ENCODE peak calls at places on chromosomes 3 and 15, in ten cellular contexts. D is SK-N-SH; Q is GM23338; W is cardiac muscle cell; O is CD8-positive, alpha-beta memory T cell; Z is GM06990; M is fibroblast of mammary gland; C is AG04450; P is heart left ventricle; T is cardiac fibroblast. X is an unnamed sample.

GRCh38 chr3:13574798-13575451 is 26.0 kb downstream of the FBLN2 start:
- DNase-seq in C (no peak), W (no peak), Z (no peak), T (no peak), Q (no peak), O (no peak), M (peak), D (no peak), P (peak), X (no peak)

GRCh38 chr3:52527732-52528595 is 5.7 kb downstream of the NT5DC2 start:
- DNase-seq in C (no peak), Z (no peak), O (no peak), W (no peak), Q (no peak), M (no peak), P (peak), D (no peak), T (no peak), X (peak)

GRCh38 chr3:175179055-175179454 is 319.9 kb downstream of the NAALADL2 start:
- DNase-seq in Z (no peak), C (no peak), D (no peak), T (peak), W (no peak), M (no peak), P (no peak), Q (no peak), O (no peak), X (no peak)

GRCh38 chr15:88913017-88913849 is at the start of gene MFGE8:
- DNase-seq in W (peak), D (peak), M (peak), Q (peak), C (no peak), T (peak), P (peak), Z (peak), O (peak), X (peak)

GRCh38 chr3:18295171-18295920 is 129.8 kb downstream of the SATB1 start:
- DNase-seq in T (peak), O (no peak), D (peak), P (no peak), M (peak), Z (peak), W (peak), Q (peak), C (no peak), X (peak)

GRCh38 chr3:16151109-16151508 is 23.4 kb upstream of the GALNT15 start:
- DNase-seq in O (no peak), D (no peak), M (peak), T (peak), W (no peak), C (peak), Z (no peak), P (peak), Q (no peak), X (no peak)

GRCh38 chr15:36484038-36484778 is 95.2 kb upstream of the CDIN1 start:
- DNase-seq in D (no peak), P (no peak), C (no peak), O (no peak), T (peak), M (peak), Q (no peak), Z (no peak), W (no peak), X (no peak)

GRCh38 chr3:13688824-13689223 is 139.9 kb downstream of the FBLN2 start:
- DNase-seq in O (no peak), W (no peak), Q (no peak), M (no peak), C (no peak), D (no peak), P (no peak), Z (no peak), T (no peak), X (no peak)

GRCh38 chr3:63937661-63938651 is 25.8 kb upstream of the SCAANT1 start:
- DNase-seq in Q (peak), O (no peak), D (no peak), W (no peak), T (no peak), C (no peak), Z (peak), P (no peak), M (no peak), X (no peak)

GRCh38 chr3:101177577-101177976 is 142.8 kb downstream of the IMPG2 start:
- DNase-seq in M (no peak), C (no peak), O (no peak), Q (no peak), D (no peak), P (no peak), Z (no peak), T (no peak), W (no peak), X (no peak)

GRCh38 chr3:111027868-111028267 is 43.7 kb upstream of the NECTIN3 start:
- DNase-seq in P (no peak), D (no peak), M (no peak), C (no peak), T (no peak), Z (no peak), W (no peak), Q (no peak), O (no peak), X (no peak)

GRCh38 chr3:177459397-177459796 is 262.1 kb upstream of the TBL1XR1 start:
- DNase-seq in O (no peak), P (no peak), T (peak), M (peak), D (no peak), C (no peak), Q (no peak), Z (no peak), W (peak), X (no peak)

GRCh38 chr15:25508369-25509002 is 69.7 kb upstream of the UBE3A start:
- DNase-seq in D (peak), Q (peak), P (no peak), O (peak), W (peak), Z (no peak), M (peak), C (peak), T (peak), X (peak)

GRCh38 chr15:35505816-35506215 is 40.1 kb downstream of the DPH6 start:
- DNase-seq in W (no peak), C (no peak), D (no peak), O (no peak), T (no peak), Q (no peak), M (no peak), Z (no peak), P (no peak), X (no peak)

GRCh38 chr3:191499307-191500125 is 38.6 kb downstream of the PYDC2 start:
- DNase-seq in C (peak), T (peak), Z (peak), P (peak), O (no peak), M (peak), D (peak), W (peak), Q (peak), X (peak)

GRCh38 chr15:47293763-47294162 is 423.5 kb upstream of the SEMA6D start:
- DNase-seq in O (no peak), P (peak), M (peak), Z (no peak), D (no peak), T (peak), W (no peak), Q (peak), C (peak), X (no peak)

GRCh38 chr15:45242289-45242688 is 9.7 kb upstream of the SLC28A2 start:
- DNase-seq in O (no peak), T (peak), Z (peak), Q (peak), P (no peak), W (no peak), D (no peak), C (no peak), M (no peak), X (no peak)

GRCh38 chr3:169091196-169091595 is 572.3 kb downstream of the MECOM start:
- DNase-seq in O (no peak), W (no peak), T (peak), Z (no peak), Q (no peak), P (no peak), M (peak), C (no peak), D (no peak), X (no peak)

GRCh38 chr3:182325213-182325941 is 467.9 kb upstream of the ATP11B start:
- DNase-seq in P (no peak), W (no peak), C (no peak), T (no peak), Z (peak), M (no peak), O (no peak), Q (no peak), D (no peak), X (no peak)

GRCh38 chr15:51450001-51450400 is 108.5 kb downstream of the GLDN start:
- DNase-seq in O (no peak), M (no peak), Q (no peak), P (no peak), Z (no peak), T (peak), C (no peak), D (no peak), W (no peak), X (no peak)

GRCh38 chr3:133135303-133135702 is 97.1 kb downstream of the TMEM108 start:
- DNase-seq in Q (no peak), P (no peak), Z (no peak), C (no peak), M (no peak), D (no peak), T (no peak), O (no peak), W (no peak), X (no peak)

GRCh38 chr3:188578579-188579363 is 424.8 kb downstream of the LPP start:
- DNase-seq in P (peak), C (peak), M (peak), Q (no peak), Z (no peak), W (peak), O (no peak), T (peak), D (no peak), X (no peak)

GRCh38 chr15:67796196-67796699 is 29.1 kb upstream of the SKOR1 start:
- DNase-seq in Q (no peak), T (no peak), C (no peak), P (no peak), O (no peak), Z (no peak), W (no peak), D (no peak), M (no peak), X (no peak)

GRCh38 chr15:98896002-98896721 is 111.4 kb downstream of the PGPEP1L start:
- DNase-seq in T (peak), W (no peak), C (peak), P (no peak), O (no peak), Z (no peak), D (no peak), M (peak), Q (no peak), X (no peak)

GRCh38 chr15:31387483-31388118 is 61.0 kb downstream of the KLF13 start:
- DNase-seq in Z (no peak), D (peak), P (peak), O (peak), Q (no peak), C (no peak), T (no peak), W (peak), M (peak), X (no peak)

GRCh38 chr3:194139977-194140351 is 4.0 kb downstream of the HES1 start:
- DNase-seq in Q (no peak), C (no peak), D (no peak), O (no peak), M (peak), Z (no peak), T (no peak), W (no peak), P (no peak), X (no peak)
- H3K4me3 ChIP-seq in Q (peak), C (no peak), D (no peak), O (no peak), M (no peak), Z (no peak), T (no peak), W (no peak), P (peak), X (peak)

DNA sequence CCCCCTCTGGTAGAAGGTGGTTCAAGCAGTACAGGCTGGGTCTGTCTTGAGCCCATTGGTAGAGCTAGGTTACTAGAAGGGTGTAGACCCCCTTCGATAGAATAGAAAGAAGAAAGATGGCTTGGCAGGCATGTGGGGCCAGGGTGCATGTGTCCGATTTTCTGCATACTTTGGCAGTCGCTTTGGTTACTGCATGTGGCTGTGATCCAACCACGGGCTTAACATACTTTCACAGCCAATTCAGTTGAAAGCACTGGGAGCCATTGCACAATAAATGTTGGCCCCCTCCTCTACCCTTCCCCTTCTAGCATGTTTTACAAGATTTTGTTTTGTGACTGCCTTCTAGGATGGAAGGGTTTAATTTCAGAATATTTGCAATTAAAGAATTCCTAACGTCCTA is 7.2 kb downstream of the ARID3B start:
- DNase-seq in P (no peak), D (no peak), M (no peak), T (no peak), C (no peak), Q (no peak), Z (no peak), O (no peak), W (no peak), X (no peak)
- H3K4me3 ChIP-seq in P (no peak), D (no peak), M (no peak), T (no peak), C (no peak), Q (no peak), Z (no peak), O (no peak), W (no peak), X (no peak)

GRCh38 chr3:156688849-156689452 is 14.6 kb downstream of the TIPARP start:
- DNase-seq in Q (no peak), C (no peak), Z (no peak), P (no peak), O (no peak), W (no peak), D (no peak), T (no peak), M (no peak), X (no peak)

GRCh38 chr3:156694536-156694935 is 20.1 kb downstream of the TIPARP start:
- DNase-seq in Z (no peak), W (no peak), T (peak), Q (no peak), O (no peak), P (no peak), C (no peak), D (no peak), M (peak), X (no peak)

GRCh38 chr3:156693166-156693565 is 18.8 kb downstream of the TIPARP start:
- DNase-seq in M (peak), W (no peak), P (no peak), O (no peak), D (no peak), T (peak), Q (no peak), Z (no peak), C (no peak), X (no peak)

GRCh38 chr3:156689589-156689988 is 15.2 kb downstream of the TIPARP start:
- DNase-seq in T (no peak), D (no peak), Z (no peak), M (no peak), Q (no peak), C (no peak), W (no peak), P (no peak), O (no peak), X (no peak)

DNA sequence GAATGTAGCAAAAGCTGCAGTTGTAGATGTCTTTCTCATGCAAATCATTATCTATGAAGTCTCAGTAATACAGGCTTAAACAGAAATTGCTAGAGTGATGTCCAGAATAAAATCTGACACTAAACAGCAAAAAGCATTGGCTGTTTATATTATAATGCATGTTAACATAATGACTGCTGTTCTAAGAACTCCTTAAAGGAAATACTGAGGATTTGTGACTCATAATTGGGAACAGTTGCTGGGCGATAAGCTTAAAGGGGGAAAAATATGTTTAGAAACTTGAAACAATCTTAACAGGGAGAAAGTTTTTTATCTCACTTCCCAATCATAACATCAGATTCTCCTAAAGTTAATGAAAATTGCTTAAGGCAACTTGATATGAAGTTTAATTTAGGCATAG is 17.5 kb downstream of the TIPARP start:
- DNase-seq in O (no peak), W (no peak), M (peak), P (no peak), D (no peak), C (peak), Q (no peak), T (peak), Z (no peak), X (no peak)
- H3K4me3 ChIP-seq in O (no peak), W (no peak), M (peak), P (no peak), D (peak), C (peak), Q (no peak), T (no peak), Z (no peak), X (no peak)

GRCh38 chr3:189842681-189843602 is 211.8 kb downstream of the TP63 start:
- DNase-seq in O (no peak), W (no peak), D (no peak), Q (no peak), T (no peak), P (no peak), Z (no peak), C (no peak), M (no peak), X (no peak)

GRCh38 chr3:189839576-189839975 is 208.4 kb downstream of the TP63 start:
- DNase-seq in D (no peak), P (no peak), O (no peak), C (no peak), T (peak), Q (no peak), W (no peak), M (peak), Z (no peak), X (no peak)

GRCh38 chr3:189845069-189845468 is 213.9 kb downstream of the TP63 start:
- DNase-seq in Q (no peak), D (no peak), C (no peak), P (no peak), O (no peak), Z (no peak), M (no peak), T (no peak), W (no peak), X (no peak)

GRCh38 chr3:189838291-189838690 is 207.1 kb downstream of the TP63 start:
- DNase-seq in P (no peak), D (no peak), Q (no peak), C (no peak), O (no peak), M (no peak), T (no peak), Z (no peak), W (no peak), X (no peak)

GRCh38 chr3:189841474-189842205 is 210.5 kb downstream of the TP63 start:
- DNase-seq in O (no peak), C (no peak), W (no peak), Z (peak), M (peak), P (no peak), D (no peak), Q (peak), T (peak), X (no peak)
- H3K4me3 ChIP-seq in O (no peak), C (no peak), W (no peak), Z (no peak), M (no peak), P (no peak), D (no peak), Q (no peak), T (no peak), X (no peak)

GRCh38 chr3:149612456-149612855 is 45.4 kb downstream of the WWTR1 start:
- DNase-seq in Q (no peak), O (no peak), M (no peak), C (no peak), P (no peak), T (no peak), D (no peak), W (no peak), Z (no peak), X (no peak)

GRCh38 chr3:149618151-149619123 is 39.4 kb downstream of the WWTR1 start:
- DNase-seq in M (no peak), Q (no peak), C (no peak), P (no peak), Z (no peak), O (no peak), T (peak), W (peak), D (no peak), X (no peak)

GRCh38 chr3:149613988-149614387 is 43.8 kb downstream of the WWTR1 start:
- DNase-seq in Q (no peak), W (no peak), M (peak), T (no peak), D (no peak), O (no peak), C (no peak), P (no peak), Z (no peak), X (no peak)

GRCh38 chr3:149611149-149611548 is 46.7 kb downstream of the WWTR1 start:
- DNase-seq in O (no peak), Q (no peak), Z (no peak), M (no peak), C (no peak), P (no peak), T (no peak), W (no peak), D (no peak), X (no peak)

GRCh38 chr3:149615731-149616221 is 42.0 kb downstream of the WWTR1 start:
- DNase-seq in T (peak), D (no peak), Q (no peak), M (no peak), W (no peak), O (no peak), P (no peak), C (no peak), Z (no peak), X (no peak)
- H3K4me3 ChIP-seq in T (peak), D (no peak), Q (no peak), M (no peak), W (no peak), O (no peak), P (no peak), C (no peak), Z (no peak), X (no peak)

DNA sequence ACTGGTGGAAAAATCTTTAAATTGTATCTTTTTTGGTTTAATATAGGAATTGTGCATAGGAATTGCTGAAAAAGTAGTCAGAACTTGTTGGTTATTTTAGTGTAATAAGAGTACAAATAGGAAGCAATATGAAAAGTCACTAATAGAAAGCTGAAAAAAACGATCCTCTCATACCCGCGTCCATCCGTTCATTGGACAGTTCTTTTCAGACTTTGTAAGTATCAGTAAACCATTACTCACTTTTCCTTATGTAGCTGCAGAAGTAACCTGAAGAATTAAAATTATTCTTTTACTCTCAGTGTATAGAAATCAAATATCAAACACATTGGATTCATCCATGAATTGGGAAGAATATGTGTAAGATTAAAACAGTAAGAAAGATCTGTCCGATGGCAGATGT is 4.4 kb downstream of the FNDC3B start:
- DNase-seq in D (no peak), M (no peak), O (no peak), C (no peak), Q (no peak), Z (no peak), W (no peak), P (no peak), T (peak), X (no peak)
- H3K4me3 ChIP-seq in D (no peak), M (no peak), O (no peak), C (no peak), Q (no peak), Z (no peak), W (no peak), P (no peak), T (peak), X (no peak)